ENCODE peak calls at places on chromosomes 4 and X, in five cellular contexts. X, L, C, K and D are unnamed samples.

GRCh38 chr4:3250438-3250955 is 1.5 kb downstream of the MSANTD1 start:
- DNase-seq in X (peak), L (no peak), C (no peak), K (no peak), D (peak)

GRCh38 chrX:155056877-155057792 is 13.8 kb downstream of the CMC4 start:
- DNase-seq in X (peak), L (peak), C (peak), K (peak), D (peak)

GRCh38 chr4:159508917-159509500 is 406.1 kb downstream of the RAPGEF2 start:
- DNase-seq in X (no peak), L (no peak), C (no peak), K (no peak), D (no peak)

GRCh38 chr4:109263721-109264120 is 38.7 kb downstream of the COL25A1 start:
- DNase-seq in X (no peak), L (no peak), C (no peak), K (no peak), D (no peak)

GRCh38 chr4:134465417-134465816 is 263.8 kb upstream of the PABPC4L start:
- DNase-seq in X (no peak), L (no peak), C (no peak), K (no peak), D (peak)

GRCh38 chr4:92199135-92199534 is 104.6 kb upstream of the GRID2 start:
- DNase-seq in X (no peak), L (no peak), C (no peak), K (no peak), D (no peak)

GRCh38 chr4:170949084-170949483 is 859.3 kb upstream of the AADAT start:
- DNase-seq in X (no peak), L (no peak), C (no peak), K (no peak), D (no peak)

GRCh38 chr4:124631760-124632159 is 80.8 kb downstream of the ANKRD50 start:
- DNase-seq in X (no peak), L (peak), C (no peak), K (peak), D (peak)

GRCh38 chrX:49876750-49877149 is 2.5 kb upstream of the USP27X start:
- DNase-seq in X (no peak), L (peak), C (no peak), K (peak), D (peak)

GRCh38 chr4:14856076-14856926 is 146.0 kb upstream of the CPEB2 start:
- DNase-seq in X (no peak), L (peak), C (no peak), K (peak), D (peak)

GRCh38 chrX:53859890-53860289 is 173.4 kb upstream of the HUWE1 start:
- DNase-seq in X (no peak), L (no peak), C (no peak), K (no peak), D (no peak)

GRCh38 chr4:56728512-56728911 is 47.4 kb upstream of the HOPX start:
- DNase-seq in X (no peak), L (peak), C (no peak), K (peak), D (no peak)

GRCh38 chr4:17126306-17126978 is 228.0 kb upstream of the LDB2 start:
- DNase-seq in X (no peak), L (no peak), C (no peak), K (no peak), D (no peak)

GRCh38 chr4:159552979-159553768 is 450.3 kb downstream of the RAPGEF2 start:
- DNase-seq in X (no peak), L (no peak), C (no peak), K (no peak), D (no peak)

GRCh38 chr4:158938462-158939044 is 164.3 kb upstream of the RAPGEF2 start:
- DNase-seq in X (no peak), L (peak), C (no peak), K (no peak), D (peak)

GRCh38 chrX:132218100-132218807 is 993 bp downstream of the RAP2C start:
- DNase-seq in X (peak), L (peak), C (peak), K (peak), D (peak)

GRCh38 chrX:24339911-24340310 is 20.5 kb upstream of the SUPT20HL1 start:
- DNase-seq in X (no peak), L (no peak), C (no peak), K (no peak), D (no peak)

GRCh38 chr4:73976716-73977115 is 5.1 kb downstream of the PF4 start:
- DNase-seq in X (no peak), L (peak), C (no peak), K (no peak), D (no peak)
- H2BK15ac ChIP-seq in X (no peak), L (peak), C (no peak), K (no peak), D (no peak)

GRCh38 chr4:76147454-76148141 is 599 bp downstream of the NUP54 start:
- DNase-seq in X (peak), L (peak), C (peak), K (peak), D (peak)
- H2BK15ac ChIP-seq in X (no peak), L (no peak), C (peak), K (peak), D (no peak)

GRCh38 chr4:211033-211511 is 86.8 kb downstream of the ZNF718 start:
- DNase-seq in X (no peak), L (no peak), C (no peak), K (no peak), D (no peak)

GRCh38 chr4:200936-201335 is 76.6 kb downstream of the ZNF718 start:
- DNase-seq in X (no peak), L (no peak), C (no peak), K (no peak), D (no peak)

GRCh38 chr4:205097-205756 is 80.9 kb downstream of the ZNF718 start:
- DNase-seq in X (no peak), L (no peak), C (no peak), K (no peak), D (no peak)

GRCh38 chr4:206054-206453 is 81.8 kb downstream of the ZNF718 start:
- DNase-seq in X (no peak), L (no peak), C (no peak), K (no peak), D (no peak)
- H2BK15ac ChIP-seq in X (no peak), L (no peak), C (no peak), K (no peak), D (no peak)

GRCh38 chrX:19823031-19823430 is 64.4 kb downstream of the SH3KBP1 start:
- DNase-seq in X (no peak), L (no peak), C (no peak), K (no peak), D (no peak)

GRCh38 chrX:19827088-19827487 is 60.3 kb downstream of the SH3KBP1 start:
- DNase-seq in X (no peak), L (no peak), C (no peak), K (no peak), D (no peak)

GRCh38 chrX:19824603-19825002 is 62.8 kb downstream of the SH3KBP1 start:
- DNase-seq in X (no peak), L (peak), C (no peak), K (no peak), D (no peak)

GRCh38 chrX:19829817-19830216 is 57.6 kb downstream of the SH3KBP1 start:
- DNase-seq in X (no peak), L (no peak), C (no peak), K (no peak), D (peak)

DNA sequence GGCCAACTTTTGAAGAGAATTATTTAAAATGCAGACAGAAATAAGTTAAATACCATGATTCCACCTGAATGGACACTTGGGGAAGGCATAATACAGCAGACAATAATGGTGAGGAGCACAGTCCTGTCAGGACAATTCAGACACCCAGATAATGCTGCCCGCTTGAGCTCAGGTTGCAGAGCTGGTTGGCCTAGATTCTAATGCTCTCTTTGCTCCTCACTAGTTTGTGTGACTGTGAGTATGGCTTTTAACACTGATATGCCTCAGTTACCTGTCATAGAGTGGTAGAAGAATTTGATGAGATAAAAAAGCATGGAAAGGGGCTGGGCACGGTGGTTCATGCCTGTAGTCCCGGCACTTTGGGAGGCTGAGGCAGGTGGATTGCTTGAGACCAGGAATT is 62.1 kb downstream of the SH3KBP1 start:
- DNase-seq in X (no peak), L (no peak), C (no peak), K (no peak), D (no peak)
- H2BK15ac ChIP-seq in X (no peak), L (no peak), C (no peak), K (no peak), D (no peak)

DNA sequence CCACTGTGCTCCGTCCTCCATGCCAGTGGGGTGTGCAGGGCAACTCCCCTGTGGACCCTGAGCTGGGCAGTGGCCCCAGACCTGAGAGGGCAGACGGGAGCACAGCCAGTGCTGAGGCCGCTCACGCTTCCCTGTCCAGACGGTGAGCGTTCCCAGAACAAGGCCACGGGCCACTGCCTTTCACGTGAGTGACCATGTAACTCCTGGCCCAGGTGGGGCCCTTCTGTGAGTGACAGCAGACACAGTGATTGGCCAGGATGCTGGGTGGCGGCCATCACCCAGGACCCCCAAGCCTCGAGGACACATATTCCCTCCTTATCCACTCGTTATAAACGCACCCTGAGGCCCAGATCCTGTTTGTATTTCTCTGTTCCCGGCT is 10.5 kb downstream of the NSG1 start:
- DNase-seq in X (no peak), L (no peak), C (no peak), K (no peak), D (no peak)
- H2BK15ac ChIP-seq in X (no peak), L (peak), C (no peak), K (peak), D (no peak)

GRCh38 chr4:41530741-41531140 is 7.2 kb upstream of the LIMCH1 start:
- DNase-seq in X (no peak), L (no peak), C (no peak), K (no peak), D (no peak)
- H2BK15ac ChIP-seq in X (no peak), L (no peak), C (no peak), K (no peak), D (no peak)

DNA sequence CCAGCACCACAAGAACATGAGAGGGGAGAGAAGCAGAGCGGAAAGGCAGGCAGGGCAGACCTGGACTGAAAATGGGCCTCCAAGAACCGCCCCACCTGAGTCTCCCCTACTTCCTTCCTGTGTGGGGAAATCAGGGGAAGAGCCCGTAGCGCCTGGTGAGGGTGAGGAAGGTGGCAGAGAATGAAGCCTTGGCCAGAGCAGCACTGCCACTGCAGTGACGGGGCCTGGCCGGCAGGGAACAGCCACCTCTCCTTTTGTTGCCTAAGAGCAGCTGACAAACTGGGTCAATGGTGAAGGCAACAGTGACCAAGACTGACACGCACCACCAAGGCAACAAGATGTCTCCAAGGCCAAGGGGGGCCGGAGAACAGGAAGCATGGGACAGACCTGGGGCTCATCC is 58.4 kb upstream of the CBR4 start:
- DNase-seq in X (peak), L (no peak), C (no peak), K (no peak), D (no peak)
- H2BK15ac ChIP-seq in X (no peak), L (no peak), C (peak), K (no peak), D (no peak)